ENCODE peak calls at places on chromosomes 13 and 19, in ten cellular contexts. B is left ventricle myocardium inferior, V is heart left ventricle, K is DND-41, W is heart right ventricle, M is RWPE1, T is tibial artery, U is prostate gland, P is endothelial cell of umbilical vein, D is upper lobe of right lung. O is an unnamed sample.

GRCh38 chr19:3699741-3700241 is 477 bp downstream of the PIP5K1C start:
- DNase-seq in B (no peak), V (no peak), K (peak), W (no peak), M (no peak), T (no peak), U (no peak), P (no peak), D (no peak), O (no peak)

GRCh38 chr13:28822161-28822560 is 2.0 kb downstream of the MTUS2 start:
- DNase-seq in B (no peak), V (no peak), K (no peak), W (no peak), M (no peak), T (no peak), U (no peak), P (no peak), D (no peak), O (no peak)

GRCh38 chr19:8306235-8307054 is 1.7 kb downstream of the CD320 start:
- DNase-seq in B (no peak), V (peak), K (peak), W (no peak), M (no peak), T (peak), U (peak), P (no peak), D (peak), O (no peak)

GRCh38 chr13:30889196-30889690 is 16.8 kb upstream of the MEDAG start:
- DNase-seq in B (no peak), V (no peak), K (no peak), W (no peak), M (no peak), T (no peak), U (no peak), P (no peak), D (no peak), O (no peak)

GRCh38 chr19:55075366-55075998 is at the start of gene EPS8L1:
- DNase-seq in B (no peak), V (no peak), K (no peak), W (no peak), M (peak), T (no peak), U (peak), P (no peak), D (peak), O (peak)

GRCh38 chr19:40191836-40192646 is 815 bp downstream of the MAP3K10 start:
- DNase-seq in B (no peak), V (peak), K (peak), W (peak), M (peak), T (no peak), U (no peak), P (peak), D (peak), O (peak)

GRCh38 chr13:89748716-89749115 is 1598.8 kb upstream of the MIR17HG start:
- DNase-seq in B (no peak), V (no peak), K (no peak), W (no peak), M (no peak), T (no peak), U (no peak), P (peak), D (no peak), O (no peak)

GRCh38 chr13:90533866-90534265 is 813.6 kb upstream of the MIR17HG start:
- DNase-seq in B (no peak), V (no peak), K (no peak), W (no peak), M (no peak), T (no peak), U (no peak), P (no peak), D (no peak), O (no peak)

GRCh38 chr13:109785141-109785891 is 1.1 kb downstream of the IRS2 start:
- DNase-seq in B (peak), V (no peak), K (no peak), W (peak), M (no peak), T (peak), U (no peak), P (peak), D (peak), O (no peak)

GRCh38 chr19:29881386-29881785 is 60.7 kb upstream of the URI1 start:
- DNase-seq in B (no peak), V (no peak), K (no peak), W (no peak), M (no peak), T (no peak), U (no peak), P (no peak), D (no peak), O (no peak)

GRCh38 chr13:100394005-100394695 is 194.4 kb downstream of the GGACT start:
- DNase-seq in B (no peak), V (no peak), K (no peak), W (no peak), M (no peak), T (no peak), U (no peak), P (peak), D (no peak), O (no peak)

GRCh38 chr13:32622827-32623226 is 36.6 kb downstream of the PDS5B start:
- DNase-seq in B (no peak), V (no peak), K (no peak), W (no peak), M (no peak), T (no peak), U (no peak), P (no peak), D (no peak), O (no peak)

GRCh38 chr19:18719541-18719940 is 36.1 kb downstream of the CRTC1 start:
- DNase-seq in B (no peak), V (no peak), K (no peak), W (no peak), M (no peak), T (no peak), U (no peak), P (no peak), D (no peak), O (no peak)

GRCh38 chr13:29493796-29494195 is 101.7 kb downstream of the SLC7A1 start:
- DNase-seq in B (no peak), V (no peak), K (no peak), W (no peak), M (no peak), T (no peak), U (no peak), P (no peak), D (peak), O (no peak)

GRCh38 chr19:10113592-10113963 is 2.1 kb downstream of the P2RY11 start:
- DNase-seq in B (no peak), V (no peak), K (no peak), W (no peak), M (no peak), T (no peak), U (no peak), P (no peak), D (peak), O (no peak)

GRCh38 chr13:102563267-102563666 is 33.5 kb upstream of the TPP2 start:
- DNase-seq in B (no peak), V (no peak), K (no peak), W (no peak), M (no peak), T (no peak), U (no peak), P (no peak), D (no peak), O (no peak)

GRCh38 chr13:43232144-43232840 is 208.9 kb downstream of the DNAJC15 start:
- DNase-seq in B (no peak), V (no peak), K (no peak), W (no peak), M (no peak), T (no peak), U (no peak), P (no peak), D (no peak), O (no peak)

GRCh38 chr13:102597029-102598015 is 536 bp downstream of the TPP2 start:
- DNase-seq in B (peak), V (peak), K (peak), W (no peak), M (no peak), T (peak), U (no peak), P (peak), D (no peak), O (peak)

GRCh38 chr13:113305208-113305607 is 8.2 kb downstream of the LAMP1 start:
- DNase-seq in B (no peak), V (no peak), K (no peak), W (no peak), M (peak), T (no peak), U (peak), P (no peak), D (no peak), O (no peak)

GRCh38 chr19:49802836-49803528 is 10.1 kb downstream of the FUZ start:
- DNase-seq in B (no peak), V (no peak), K (no peak), W (no peak), M (no peak), T (no peak), U (no peak), P (no peak), D (no peak), O (no peak)

GRCh38 chr19:38990949-38991697 is 15.6 kb upstream of the FBXO17 start:
- DNase-seq in B (no peak), V (no peak), K (no peak), W (no peak), M (no peak), T (no peak), U (no peak), P (no peak), D (no peak), O (no peak)

GRCh38 chr13:66344770-66345367 is 885.3 kb downstream of the PCDH9 start:
- DNase-seq in B (no peak), V (no peak), K (no peak), W (no peak), M (no peak), T (no peak), U (no peak), P (no peak), D (no peak), O (no peak)

GRCh38 chr13:57409121-57409520 is 222.4 kb upstream of the PCDH17 start:
- DNase-seq in B (no peak), V (no peak), K (no peak), W (no peak), M (no peak), T (no peak), U (no peak), P (no peak), D (no peak), O (no peak)

GRCh38 chr13:76455960-76456359 is 430.2 kb downstream of the KCTD12 start:
- DNase-seq in B (no peak), V (no peak), K (no peak), W (no peak), M (no peak), T (no peak), U (no peak), P (peak), D (no peak), O (no peak)

GRCh38 chr19:31066385-31066784 is 282.9 kb downstream of the TSHZ3 start:
- DNase-seq in B (no peak), V (no peak), K (no peak), W (no peak), M (peak), T (no peak), U (no peak), P (no peak), D (no peak), O (no peak)

DNA sequence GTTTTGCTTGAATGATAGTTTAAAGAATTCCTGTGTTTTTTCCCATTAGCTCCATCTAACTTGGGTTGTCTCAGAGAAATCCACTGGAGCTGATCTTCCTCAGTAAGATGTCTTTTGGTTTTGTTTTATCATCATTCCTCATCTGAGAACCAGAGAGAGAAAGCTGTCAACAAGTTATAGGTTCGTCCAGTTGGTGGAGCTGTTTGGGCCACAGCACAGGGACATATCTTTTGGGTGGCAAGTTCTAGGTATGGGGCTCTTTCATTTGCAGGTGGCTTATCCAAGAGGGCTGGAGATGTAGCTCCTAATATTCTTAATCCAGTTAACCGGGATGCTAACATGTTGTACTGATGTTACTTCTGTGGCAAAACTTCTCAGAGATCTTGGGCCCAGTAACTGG is 174.2 kb downstream of the KCNRG start:
- DNase-seq in B (no peak), V (no peak), K (no peak), W (no peak), M (no peak), T (no peak), U (no peak), P (no peak), D (no peak), O (no peak)
- TF ChIP-seq CTCF in B (no peak), V (no peak), K (peak), W (no peak), M (no peak), T (no peak), U (no peak), P (no peak), D (no peak), O (no peak)

GRCh38 chr19:48553676-48554384 is 1.9 kb downstream of the SULT2B1 start:
- DNase-seq in B (no peak), V (no peak), K (no peak), W (peak), M (peak), T (no peak), U (peak), P (peak), D (no peak), O (no peak)
- H3K27ac ChIP-seq in B (no peak), V (no peak), K (no peak), W (no peak), M (peak), T (no peak), U (peak), P (no peak), D (peak), O (no peak)

DNA sequence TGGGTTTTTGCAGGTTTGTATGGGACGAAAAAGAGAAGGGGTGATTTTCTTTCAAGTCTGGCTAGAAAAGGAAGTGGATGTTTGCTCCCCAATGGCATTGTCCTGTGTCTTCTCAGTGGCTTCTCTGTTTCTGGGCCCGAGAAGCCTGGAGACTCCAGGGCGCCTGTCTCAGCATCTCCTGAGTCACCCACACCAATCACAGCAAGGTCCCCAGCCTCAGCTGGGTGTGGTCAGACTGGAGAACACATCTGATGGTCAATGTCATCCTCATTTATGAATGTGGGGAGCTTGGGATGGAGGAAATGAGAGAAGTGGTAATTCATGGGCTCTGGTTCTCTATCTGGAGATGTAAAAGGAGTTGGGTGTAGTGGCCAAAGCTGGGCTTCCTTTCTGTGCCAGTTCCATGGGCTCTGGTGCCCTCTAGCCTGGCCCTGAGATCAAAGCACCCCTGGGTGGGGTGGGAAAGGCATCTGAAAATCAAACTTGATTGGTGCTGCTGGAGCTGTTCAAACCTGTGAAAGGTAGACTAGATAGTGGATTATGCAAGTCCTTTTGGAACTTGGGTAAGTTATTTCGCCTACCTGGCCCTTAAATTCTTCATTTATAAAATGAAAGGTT is 13.4 kb downstream of the RASL11A start:
- DNase-seq in B (no peak), V (no peak), K (no peak), W (no peak), M (peak), T (no peak), U (no peak), P (peak), D (no peak), O (no peak)
- TF ChIP-seq CTCF in B (peak), V (peak), K (peak), W (peak), M (no peak), T (peak), U (peak), P (peak), D (peak), O (no peak)

GRCh38 chr13:35961461-35962220 is 169.5 kb downstream of the DCLK1 start:
- DNase-seq in B (no peak), V (no peak), K (no peak), W (no peak), M (no peak), T (no peak), U (no peak), P (no peak), D (no peak), O (no peak)

GRCh38 chr13:35961002-35961401 is 170.2 kb downstream of the DCLK1 start:
- DNase-seq in B (no peak), V (no peak), K (no peak), W (no peak), M (no peak), T (no peak), U (no peak), P (no peak), D (no peak), O (no peak)

GRCh38 chr13:35957174-35957867 is 173.9 kb downstream of the DCLK1 start:
- DNase-seq in B (no peak), V (no peak), K (no peak), W (no peak), M (no peak), T (no peak), U (no peak), P (no peak), D (no peak), O (no peak)

GRCh38 chr13:35956074-35956473 is 175.1 kb downstream of the DCLK1 start:
- DNase-seq in B (no peak), V (no peak), K (no peak), W (no peak), M (no peak), T (no peak), U (no peak), P (no peak), D (no peak), O (no peak)

DNA sequence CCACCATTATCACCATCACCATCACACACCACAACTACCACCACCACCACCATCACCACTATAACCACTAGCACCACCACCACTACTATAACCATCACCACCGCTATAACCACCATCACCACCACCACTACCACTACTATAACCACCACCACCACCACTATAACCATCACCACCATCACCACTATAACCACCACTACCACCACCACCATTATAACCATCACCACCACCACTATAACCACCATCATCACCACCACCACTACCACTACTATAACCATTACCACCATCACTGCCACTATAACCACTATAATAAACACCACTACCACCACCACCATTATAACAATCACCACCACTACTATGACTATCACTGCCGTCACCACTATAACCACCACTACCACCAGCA is 173.2 kb downstream of the DCLK1 start:
- DNase-seq in B (no peak), V (no peak), K (no peak), W (no peak), M (no peak), T (no peak), U (no peak), P (no peak), D (no peak), O (no peak)
- H3K27ac ChIP-seq in B (peak), V (no peak), K (no peak), W (no peak), M (no peak), T (peak), U (no peak), P (no peak), D (no peak), O (no peak)

DNA sequence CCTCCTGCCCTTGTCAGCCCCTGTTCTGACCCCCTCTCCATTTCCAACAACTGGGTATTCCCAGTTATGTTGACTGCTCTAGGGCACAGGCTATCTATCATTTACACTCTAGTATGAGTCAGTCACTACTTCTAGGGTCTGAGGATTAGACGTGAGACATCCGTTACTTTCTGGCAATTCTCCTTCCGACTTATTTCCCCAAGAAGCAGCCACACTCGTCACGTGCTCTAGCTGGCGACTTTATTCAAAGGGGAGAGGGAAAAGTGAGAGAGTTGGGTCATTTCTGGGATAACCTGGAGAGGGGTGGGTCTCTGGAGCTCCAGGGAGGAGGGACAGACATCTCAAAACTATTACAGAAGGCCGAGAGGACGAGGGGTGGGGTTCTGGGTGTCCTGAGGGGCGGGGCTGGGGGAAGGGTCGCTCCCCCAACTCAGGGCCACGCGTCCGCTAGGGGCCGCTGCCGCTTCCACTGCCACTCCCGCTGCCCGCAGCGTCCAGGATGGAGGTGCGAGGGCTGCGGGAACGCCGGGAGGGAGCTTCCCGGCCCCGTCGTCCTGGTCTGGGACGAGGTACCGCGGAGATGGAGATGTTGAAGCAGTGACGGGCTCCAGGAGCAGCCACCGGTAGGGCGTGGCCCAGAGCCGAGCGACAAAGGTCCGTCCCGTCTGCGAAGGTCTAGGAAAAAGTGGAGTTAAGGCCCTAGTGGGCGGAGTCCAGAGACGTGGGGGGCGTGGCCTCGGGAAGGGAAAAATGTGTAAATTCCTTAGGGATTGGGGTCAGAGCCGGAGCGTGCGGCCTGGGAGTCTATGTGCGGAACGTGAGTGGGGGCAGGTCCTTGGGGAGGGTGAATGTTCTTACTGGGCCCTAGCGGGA is 8.9 kb downstream of the RTBDN start:
- DNase-seq in B (no peak), V (no peak), K (no peak), W (no peak), M (no peak), T (no peak), U (no peak), P (peak), D (no peak), O (no peak)
- TF ChIP-seq CTCF in B (peak), V (no peak), K (no peak), W (peak), M (peak), T (no peak), U (no peak), P (peak), D (peak), O (no peak)

DNA sequence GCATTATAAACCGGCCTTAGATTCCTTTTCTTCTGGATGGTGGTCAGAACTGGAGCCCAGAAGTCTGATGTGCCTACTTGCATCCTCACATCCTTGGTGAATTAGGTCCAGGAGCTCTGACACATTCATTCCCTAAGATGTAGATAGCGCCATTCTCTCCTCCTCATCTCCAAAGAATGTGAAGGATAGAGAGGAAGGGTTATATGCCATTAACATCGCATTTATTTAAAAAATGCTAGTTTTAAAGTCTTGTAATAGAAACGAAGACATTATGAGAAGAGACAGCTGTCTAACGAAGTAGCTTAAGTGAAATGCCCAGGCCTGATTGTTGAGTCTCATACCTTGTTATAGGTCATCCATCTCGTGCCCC is 9.7 kb downstream of the MBNL2 start:
- DNase-seq in B (no peak), V (no peak), K (no peak), W (no peak), M (no peak), T (no peak), U (no peak), P (no peak), D (no peak), O (no peak)
- H3K27ac ChIP-seq in B (peak), V (no peak), K (no peak), W (no peak), M (no peak), T (peak), U (no peak), P (no peak), D (no peak), O (no peak)

GRCh38 chr13:49439609-49440008 is 4.3 kb downstream of the CAB39L start:
- DNase-seq in B (no peak), V (no peak), K (no peak), W (no peak), M (no peak), T (no peak), U (no peak), P (no peak), D (no peak), O (no peak)
- TF ChIP-seq CTCF in B (no peak), V (no peak), K (no peak), W (no peak), M (no peak), T (no peak), U (no peak), P (no peak), D (no peak), O (no peak)

O was measured in HL-60.